ENCODE peak calls at places on chromosomes 6 and 20, in four cellular contexts. P, Z, R and G are unnamed samples.

GRCh38 chr6:149459761-149460160 is 25.1 kb downstream of the ZC3H12D start:
- DNase-seq in R (no peak), Z (no peak), P (no peak), G (no peak)

GRCh38 chr6:1643830-1644445 is 34.2 kb downstream of the FOXC1 start:
- DNase-seq in P (no peak), Z (no peak), R (no peak), G (no peak)

GRCh38 chr6:52511572-52512151 is 65.2 kb downstream of the TRAM2 start:
- DNase-seq in Z (no peak), R (no peak), P (no peak), G (no peak)

GRCh38 chr6:21748343-21749063 is 155.0 kb downstream of the SOX4 start:
- DNase-seq in R (no peak), Z (no peak), P (no peak), G (no peak)

GRCh38 chr20:35171753-35172433 is at the start of gene PROCR:
- DNase-seq in R (no peak), P (peak), Z (no peak), G (no peak)

GRCh38 chr20:17655865-17656489 is 26.1 kb downstream of the RRBP1 start:
- DNase-seq in R (peak), Z (no peak), P (peak), G (no peak)

GRCh38 chr20:40956926-40957760 is 71.5 kb upstream of the TOP1 start:
- DNase-seq in Z (no peak), R (no peak), P (no peak), G (no peak)

GRCh38 chr20:53678990-53679596 is 85.5 kb upstream of the ZNF217 start:
- DNase-seq in P (no peak), Z (no peak), R (no peak), G (peak)

GRCh38 chr6:50093116-50093937 is 43.6 kb upstream of the DEFB112 start:
- DNase-seq in Z (no peak), P (no peak), R (no peak), G (peak)

GRCh38 chr6:164827537-164827936 is 481.9 kb downstream of the C6orf118 start:
- DNase-seq in R (no peak), P (no peak), Z (no peak), G (no peak)

GRCh38 chr6:8274240-8274639 is 161.1 kb downstream of the SLC35B3 start:
- DNase-seq in P (no peak), R (no peak), Z (no peak), G (no peak)

GRCh38 chr20:45257711-45258110 is 3.3 kb upstream of the SLPI start:
- DNase-seq in Z (no peak), P (no peak), R (no peak), G (no peak)

GRCh38 chr6:147849401-147849800 is 340.9 kb downstream of the SAMD5 start:
- DNase-seq in Z (no peak), P (no peak), R (no peak), G (no peak)

GRCh38 chr20:46040902-46041535 is 12.0 kb downstream of the SLC12A5 start:
- DNase-seq in Z (no peak), R (no peak), P (peak), G (peak)

GRCh38 chr20:14860410-14860814 is 523.0 kb upstream of the FLRT3 start:
- DNase-seq in Z (peak), R (no peak), P (no peak), G (peak)

GRCh38 chr6:28474441-28475219 is 31.3 kb upstream of the ZSCAN23 start:
- DNase-seq in R (peak), P (peak), Z (peak), G (peak)

GRCh38 chr6:25138024-25138696 is 141.0 kb upstream of the CARMIL1 start:
- DNase-seq in P (no peak), R (peak), Z (no peak), G (no peak)

GRCh38 chr6:25172819-25173218 is 106.4 kb upstream of the CARMIL1 start:
- DNase-seq in P (no peak), R (no peak), Z (peak), G (no peak)

GRCh38 chr6:155327326-155328073 is 13.2 kb upstream of the TFB1M start:
- DNase-seq in R (no peak), P (peak), Z (no peak), G (peak)

DNA sequence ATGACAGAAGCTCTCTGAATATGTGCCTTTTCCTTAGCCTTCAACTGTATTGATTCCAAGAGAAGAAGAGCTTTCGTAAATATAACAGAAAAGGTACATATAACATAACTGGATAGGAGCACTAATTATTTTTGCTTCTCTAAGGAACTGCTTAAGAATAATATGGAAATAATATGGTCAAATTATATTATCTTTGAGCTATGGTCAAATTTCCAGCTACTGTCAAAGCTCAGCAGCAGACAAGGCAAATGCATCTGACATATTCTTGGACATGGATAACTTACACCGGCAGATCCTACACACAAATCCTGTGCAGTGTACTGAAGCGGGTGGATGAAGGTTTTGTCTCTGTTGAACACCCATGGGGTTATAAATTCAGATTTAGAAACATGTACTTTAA is 150.6 kb downstream of the HIVEP2 start:
- DNase-seq in R (no peak), Z (no peak), P (no peak), G (no peak)
- TF ChIP-seq ZNF274 in R (no peak), Z (no peak), P (no peak), G (no peak)

GRCh38 chr20:23397961-23398360 is 23.3 kb downstream of the NAPB start:
- DNase-seq in Z (no peak), R (no peak), P (no peak), G (no peak)
- TF ChIP-seq CREB1 in Z (no peak), R (no peak), P (no peak), G (no peak)

DNA sequence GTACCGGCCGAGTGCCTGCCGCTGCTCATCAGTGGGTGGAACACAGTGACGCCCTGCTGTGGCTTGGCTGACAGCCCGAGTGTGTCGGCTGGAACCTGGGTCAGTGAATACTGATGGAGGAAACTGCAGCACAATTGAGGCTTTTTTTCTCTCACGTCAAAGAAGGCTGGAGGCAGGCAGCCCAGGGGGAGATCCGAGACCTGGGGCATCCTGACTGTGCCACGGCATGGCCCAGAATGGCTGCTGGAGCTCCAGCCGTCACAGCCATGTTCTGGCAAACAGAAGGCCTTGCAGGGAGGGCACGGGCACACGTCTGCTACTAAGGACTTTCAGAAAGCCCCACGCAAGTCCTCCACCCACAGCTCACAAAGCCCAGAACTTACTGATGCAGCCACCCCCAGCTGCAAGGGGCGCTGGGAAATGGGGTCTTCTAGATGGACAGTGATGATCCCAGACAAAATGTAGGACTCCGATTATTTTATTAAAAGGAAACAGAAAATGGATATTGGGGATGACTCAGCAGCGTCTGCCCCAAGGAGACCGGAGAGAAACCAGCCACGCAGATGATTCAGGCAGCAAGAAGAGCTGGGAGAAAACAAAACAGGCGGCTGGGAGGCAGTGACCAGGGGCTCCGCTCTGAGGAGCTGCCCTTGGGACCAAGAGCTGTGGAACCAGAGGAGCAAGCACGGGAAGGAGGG is 140.0 kb downstream of the TAF4 start:
- DNase-seq in P (peak), Z (no peak), R (no peak), G (no peak)
- TF ChIP-seq ZNF274 in P (no peak), Z (no peak), R (no peak), G (no peak)

GRCh38 chr20:57702521-57702920 is 7.3 kb downstream of the PMEPA1 start:
- DNase-seq in R (no peak), P (no peak), Z (no peak), G (no peak)
- TF ChIP-seq CREB1 in R (no peak), P (no peak), Z (no peak), G (no peak)

GRCh38 chr6:7241160-7241559 is 71.8 kb downstream of the SSR1 start:
- DNase-seq in R (no peak), P (no peak), Z (no peak), G (no peak)
- TF ChIP-seq ZNF274 in R (no peak), P (no peak), Z (no peak), G (no peak)

GRCh38 chr20:43832961-43833360 is 81.7 kb upstream of the TOX2 start:
- DNase-seq in P (no peak), R (no peak), Z (no peak), G (no peak)

GRCh38 chr20:43831496-43832065 is 83.1 kb upstream of the TOX2 start:
- DNase-seq in Z (no peak), R (no peak), P (no peak), G (no peak)

GRCh38 chr20:43832096-43832816 is 82.4 kb upstream of the TOX2 start:
- DNase-seq in R (no peak), P (no peak), Z (no peak), G (no peak)

GRCh38 chr20:43829951-43830690 is 84.5 kb upstream of the TOX2 start:
- DNase-seq in R (no peak), Z (no peak), P (no peak), G (no peak)

DNA sequence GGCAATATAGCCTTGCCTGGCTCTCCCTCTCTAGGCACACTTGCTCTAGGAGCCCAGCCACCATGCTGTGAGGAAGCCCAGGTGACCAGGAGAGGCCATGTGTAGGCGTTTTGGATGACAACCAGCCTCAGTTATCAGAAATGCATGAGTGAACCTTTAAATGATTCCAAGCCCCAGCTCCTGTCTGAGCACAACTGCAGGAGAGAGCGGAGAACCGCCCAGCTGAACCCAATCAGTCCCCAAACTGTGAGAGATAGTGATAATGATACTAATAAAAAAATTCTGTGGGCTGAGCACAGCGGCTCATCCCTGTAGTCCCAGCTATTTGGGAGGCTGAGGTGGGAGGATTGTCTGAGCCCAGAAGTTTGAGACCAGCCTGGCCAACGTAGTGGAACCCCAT is 83.8 kb upstream of the TOX2 start:
- DNase-seq in Z (no peak), R (no peak), P (no peak), G (no peak)
- TF ChIP-seq CREB1 in Z (no peak), R (no peak), P (no peak), G (no peak)

GRCh38 chr6:145829102-145829501 is 14.5 kb upstream of the FBXO30 start:
- DNase-seq in P (no peak), R (no peak), Z (no peak), G (no peak)
- TF ChIP-seq ZNF274 in P (no peak), R (no peak), Z (no peak), G (no peak)

GRCh38 chr6:70280462-70280861 is 22.4 kb downstream of the COL9A1 start:
- DNase-seq in R (no peak), Z (no peak), P (no peak), G (no peak)

GRCh38 chr6:70281923-70282902 is 20.7 kb downstream of the COL9A1 start:
- DNase-seq in Z (peak), R (no peak), P (peak), G (no peak)

GRCh38 chr6:70277480-70277879 is 25.4 kb downstream of the COL9A1 start:
- DNase-seq in P (no peak), Z (no peak), R (no peak), G (no peak)

GRCh38 chr6:70282906-70283461 is 19.9 kb downstream of the COL9A1 start:
- DNase-seq in P (no peak), R (no peak), Z (peak), G (no peak)
- TF ChIP-seq CREB1 in P (no peak), R (no peak), Z (no peak), G (no peak)

GRCh38 chr6:85640806-85641205 is 1.9 kb downstream of the SYNCRIP start:
- DNase-seq in P (no peak), Z (no peak), R (no peak), G (no peak)
- TF ChIP-seq ZNF274 in P (no peak), Z (no peak), R (no peak), G (no peak)

DNA sequence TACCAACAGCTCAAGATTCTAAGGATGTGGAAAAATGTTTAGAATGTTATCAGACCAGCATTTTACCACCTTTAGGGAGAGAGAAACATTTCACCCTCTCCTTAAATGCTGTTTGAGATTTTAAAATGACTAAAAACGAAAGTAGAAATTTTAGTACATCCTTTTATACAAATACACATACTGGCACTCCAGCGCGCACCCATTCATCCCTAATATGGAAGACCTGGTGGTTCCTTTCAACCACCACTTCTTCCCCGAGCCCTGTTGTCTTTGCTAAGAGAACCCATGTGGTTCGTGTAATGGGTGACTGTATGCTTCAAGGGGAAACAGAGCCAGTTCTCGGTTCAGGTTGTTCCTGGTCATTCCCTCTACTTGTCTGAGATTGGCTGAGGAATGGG is 21.3 kb downstream of the SPATA2 start:
- DNase-seq in Z (no peak), P (no peak), R (peak), G (no peak)
- TF ChIP-seq CREB1 in Z (no peak), P (no peak), R (no peak), G (no peak)